ENCODE peak calls at places on chromosomes 11 and 22, in ten cellular contexts. Q is stimulated activated CD4-positive, alpha-beta T cell treated with anti-CD3 and anti-CD28 coated beads, Interleukin-1b, Interleukin-23, amount 100 ng/mL, for 24 hours; Z is iPS-NIHi11; H is T follicular helper cell; S is amygdala; Y is NCI-H82; F is activated gamma-delta T cell treated with Interleukin-2 at 50 U/mL for 16 hours; N is psoas muscle; B is Right ventricle myocardium superior; G is thoracic aorta. D is an unnamed sample.

GRCh38 chr11:102006835-102007566 is 40.2 kb upstream of the CFAP300 start:
- DNase-seq in Q (no peak), Z (no peak), H (no peak), S (no peak), Y (no peak), F (no peak), N (no peak), B (no peak), G (no peak), D (no peak)

GRCh38 chr22:47053865-47054185 is 291.4 kb downstream of the TBC1D22A start:
- DNase-seq in Q (no peak), Z (no peak), H (no peak), S (no peak), Y (no peak), F (no peak), N (no peak), B (peak), G (no peak), D (no peak)

GRCh38 chr22:40612291-40612740 is 24.2 kb downstream of the MRTFA start:
- DNase-seq in Q (no peak), Z (no peak), H (no peak), S (no peak), Y (no peak), F (no peak), N (no peak), B (no peak), G (no peak), D (no peak)

GRCh38 chr22:29780781-29781676 is 13.9 kb downstream of the UQCR10 start:
- DNase-seq in Q (no peak), Z (no peak), H (no peak), S (no peak), Y (peak), F (no peak), N (no peak), B (no peak), G (no peak), D (no peak)

GRCh38 chr11:67493548-67494370 is 10.9 kb downstream of the AIP start:
- DNase-seq in Q (no peak), Z (no peak), H (no peak), S (no peak), Y (no peak), F (no peak), N (no peak), B (no peak), G (no peak), D (no peak)

GRCh38 chr11:12556788-12557384 is 117.3 kb upstream of the TEAD1 start:
- DNase-seq in Q (no peak), Z (peak), H (no peak), S (no peak), Y (no peak), F (no peak), N (peak), B (peak), G (peak), D (peak)

GRCh38 chr11:121466063-121466794 is 13.5 kb upstream of the SORL1-AS1 start:
- DNase-seq in Q (no peak), Z (peak), H (no peak), S (no peak), Y (peak), F (peak), N (peak), B (peak), G (peak), D (peak)

GRCh38 chr11:101326141-101326540 is 196.5 kb upstream of the PGR start:
- DNase-seq in Q (no peak), Z (no peak), H (no peak), S (no peak), Y (no peak), F (no peak), N (no peak), B (no peak), G (no peak), D (no peak)

GRCh38 chr11:131749100-131749499 is 378.7 kb downstream of the NTM start:
- DNase-seq in Q (no peak), Z (no peak), H (no peak), S (no peak), Y (no peak), F (no peak), N (no peak), B (no peak), G (no peak), D (no peak)

GRCh38 chr11:69241075-69241740 is 52.7 kb upstream of the MYEOV start:
- DNase-seq in Q (no peak), Z (no peak), H (no peak), S (no peak), Y (no peak), F (no peak), N (no peak), B (no peak), G (no peak), D (peak)

GRCh38 chr11:43691332-43691731 is 10.8 kb downstream of the HSD17B12 start:
- DNase-seq in Q (no peak), Z (no peak), H (no peak), S (no peak), Y (no peak), F (no peak), N (no peak), B (no peak), G (no peak), D (no peak)

GRCh38 chr11:2795491-2795991 is 90.0 kb downstream of the CDKN1C start:
- DNase-seq in Q (no peak), Z (no peak), H (no peak), S (no peak), Y (no peak), F (peak), N (peak), B (peak), G (no peak), D (no peak)

GRCh38 chr11:118318112-118319030 is 13.8 kb downstream of the CD3E start:
- DNase-seq in Q (no peak), Z (no peak), H (no peak), S (no peak), Y (no peak), F (no peak), N (no peak), B (no peak), G (no peak), D (no peak)

GRCh38 chr11:1260023-1260501 is 37.2 kb downstream of the MUC5B start:
- DNase-seq in Q (peak), Z (peak), H (peak), S (no peak), Y (peak), F (no peak), N (no peak), B (no peak), G (no peak), D (peak)

GRCh38 chr22:43127166-43127908 is 15.9 kb downstream of the MCAT start:
- DNase-seq in Q (no peak), Z (no peak), H (no peak), S (no peak), Y (no peak), F (no peak), N (no peak), B (no peak), G (no peak), D (no peak)

GRCh38 chr11:67437082-67437821 is at the start of gene PTPRCAP:
- DNase-seq in Q (no peak), Z (no peak), H (peak), S (no peak), Y (no peak), F (peak), N (no peak), B (no peak), G (no peak), D (no peak)

GRCh38 chr11:35193767-35194166 is 54.8 kb downstream of the CD44 start:
- DNase-seq in Q (no peak), Z (no peak), H (no peak), S (no peak), Y (no peak), F (no peak), N (no peak), B (no peak), G (no peak), D (no peak)

GRCh38 chr11:100709233-100709999 is 22.3 kb downstream of the ARHGAP42 start:
- DNase-seq in Q (no peak), Z (no peak), H (no peak), S (no peak), Y (peak), F (no peak), N (no peak), B (no peak), G (no peak), D (no peak)

GRCh38 chr11:111735262-111736116 is 30.7 kb downstream of the PPP2R1B start:
- DNase-seq in Q (no peak), Z (peak), H (no peak), S (peak), Y (no peak), F (no peak), N (peak), B (peak), G (peak), D (no peak)

GRCh38 chr11:116500002-116500832 is 272.6 kb downstream of the BUD13 start:
- DNase-seq in Q (no peak), Z (no peak), H (no peak), S (no peak), Y (peak), F (no peak), N (no peak), B (no peak), G (no peak), D (no peak)

GRCh38 chr11:122170815-122171475 is 54.9 kb upstream of the BLID start:
- DNase-seq in Q (no peak), Z (no peak), H (no peak), S (no peak), Y (no peak), F (no peak), N (no peak), B (no peak), G (no peak), D (no peak)

GRCh38 chr22:38754247-38755154 is 1.3 kb downstream of the SUN2 start:
- DNase-seq in Q (no peak), Z (peak), H (no peak), S (peak), Y (peak), F (no peak), N (peak), B (peak), G (peak), D (peak)

GRCh38 chr11:65468874-65469333 is 29.9 kb upstream of the MALAT1 start:
- DNase-seq in Q (no peak), Z (peak), H (peak), S (no peak), Y (peak), F (peak), N (peak), B (peak), G (no peak), D (peak)

GRCh38 chr22:42333544-42333943 is 63.1 kb upstream of the TCF20 start:
- DNase-seq in Q (no peak), Z (no peak), H (no peak), S (no peak), Y (no peak), F (no peak), N (no peak), B (no peak), G (no peak), D (no peak)

GRCh38 chr11:72738199-72739141 is 13.7 kb downstream of the ARAP1 start:
- DNase-seq in Q (no peak), Z (no peak), H (no peak), S (no peak), Y (no peak), F (no peak), N (peak), B (peak), G (no peak), D (no peak)

GRCh38 chr22:45341503-45341902 is 31.8 kb downstream of the FAM118A start:
- DNase-seq in Q (peak), Z (no peak), H (peak), S (no peak), Y (no peak), F (no peak), N (no peak), B (no peak), G (no peak), D (no peak)

GRCh38 chr11:120028181-120028935 is 109.6 kb downstream of the TRIM29 start:
- DNase-seq in Q (no peak), Z (no peak), H (no peak), S (no peak), Y (no peak), F (no peak), N (no peak), B (no peak), G (no peak), D (peak)

GRCh38 chr22:36481393-36482168 is at the start of gene TXN2:
- DNase-seq in Q (peak), Z (peak), H (peak), S (peak), Y (peak), F (peak), N (peak), B (peak), G (peak), D (peak)